ENCODE peak calls at places on chromosomes 4 and X, in eight cellular contexts. C, W, A, B, P, E, F and S are unnamed samples.

GRCh38 chr4:26220704-26221103 is 100.1 kb upstream of the RBPJ start:
- DNase-seq in F (no peak), E (no peak), B (no peak), C (no peak), P (no peak), W (no peak), A (no peak), S (no peak)

GRCh38 chr4:185265942-185266341 is 56.5 kb downstream of the SNX25 start:
- DNase-seq in E (no peak), B (no peak), W (no peak), P (no peak), C (no peak), A (no peak), F (no peak), S (no peak)

GRCh38 chr4:81913427-81913878 is 441.7 kb upstream of the RASGEF1B start:
- DNase-seq in A (peak; percentile 28), E (peak; percentile 49), C (peak; percentile 45), P (peak; percentile 45), F (no peak), B (peak; percentile 23), W (no peak), S (no peak)

GRCh38 chr4:64417974-64418373 is 8.7 kb upstream of the TECRL start:
- DNase-seq in A (no peak), W (no peak), E (no peak), P (no peak), B (peak; percentile 46), C (no peak), F (no peak), S (no peak)

GRCh38 chr4:8267077-8267476 is 2.5 kb upstream of the HTRA3 start:
- DNase-seq in C (peak; percentile 85), P (peak; percentile 83), B (peak; percentile 78), W (peak; percentile 67), F (peak; percentile 74), A (no peak), E (peak; percentile 35), S (no peak)

GRCh38 chr4:70640192-70640591 is 11.6 kb downstream of the ENAM start:
- DNase-seq in W (no peak), F (no peak), C (no peak), A (no peak), P (no peak), B (no peak), E (no peak), S (no peak)

GRCh38 chr4:143085224-143085623 is 99.5 kb upstream of the USP38 start:
- DNase-seq in F (no peak), W (no peak), E (no peak), C (no peak), B (no peak), A (no peak), P (no peak), S (no peak)

GRCh38 chr4:107615809-107616208 is 104.2 kb downstream of the PAPSS1 start:
- DNase-seq in A (no peak), B (no peak), F (no peak), C (no peak), P (no peak), E (no peak), W (no peak), S (no peak)

GRCh38 chr4:909821-910220 is 22.3 kb downstream of the GAK start:
- DNase-seq in A (no peak), C (no peak), W (no peak), F (no peak), E (no peak), P (no peak), B (no peak), S (no peak)

GRCh38 chr4:171880136-171880535 is 66.9 kb downstream of the GALNTL6 start:
- DNase-seq in A (no peak), P (no peak), W (no peak), B (no peak), C (no peak), F (no peak), E (peak; percentile 33), S (no peak)

GRCh38 chrX:110210417-110211139 is 107.3 kb downstream of the AMMECR1 start:
- DNase-seq in C (no peak), W (no peak), P (no peak), B (no peak), A (no peak), F (no peak), E (peak; percentile 40), S (no peak)

GRCh38 chrX:49103637-49104036 is 19.9 kb downstream of the GPKOW start:
- DNase-seq in E (no peak), A (no peak), C (no peak), P (no peak), W (no peak), F (no peak), B (no peak), S (no peak)

DNA sequence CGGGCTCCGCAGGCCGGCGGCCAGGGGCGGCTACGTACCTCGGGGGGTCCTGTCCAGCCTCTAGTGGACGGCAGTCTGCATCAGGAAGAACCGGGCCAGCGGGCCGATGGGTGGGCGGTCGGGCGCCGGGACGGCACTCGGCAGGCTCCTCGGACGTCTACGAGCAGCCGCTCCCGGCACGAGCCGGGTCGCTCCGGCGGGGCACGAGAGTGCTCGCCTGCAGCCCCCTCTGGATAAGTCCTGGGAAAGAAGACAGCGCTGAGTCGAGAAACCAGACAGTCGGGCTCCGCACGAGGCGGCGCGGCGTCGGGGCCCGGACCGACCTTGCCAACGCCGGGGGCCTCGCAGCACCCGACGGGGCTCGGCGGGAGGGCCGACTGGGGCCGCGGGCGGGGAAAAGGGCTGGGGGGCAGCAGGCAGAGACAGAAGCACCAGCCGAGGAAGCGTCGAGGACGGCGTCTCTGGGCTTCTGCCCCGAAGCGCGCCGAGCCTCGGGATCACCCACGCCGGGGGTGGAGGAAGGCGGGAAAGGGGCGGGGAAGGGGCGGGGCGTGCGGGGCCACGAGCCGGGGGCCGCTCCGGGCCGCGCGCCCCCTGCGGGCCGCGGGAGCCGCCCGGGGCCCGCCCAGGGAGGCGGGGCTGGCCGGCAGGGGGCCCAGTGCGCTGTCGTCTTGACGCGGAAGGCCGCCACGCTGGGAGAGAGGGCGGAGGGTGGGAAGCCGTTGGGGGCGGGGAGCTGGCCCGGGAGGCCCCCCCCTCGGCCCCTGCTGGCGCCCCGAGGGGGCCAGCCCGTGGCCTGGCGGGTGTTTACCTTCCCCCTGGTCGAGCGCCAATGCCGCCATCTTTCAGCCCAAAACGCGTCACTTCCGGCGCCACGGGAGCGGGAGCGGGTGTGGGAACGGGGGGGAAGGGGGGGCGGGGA is 1.9 kb downstream of the KLHL15 start:
- DNase-seq in E (peak; percentile 60), F (peak; percentile 86), P (peak; percentile 85), A (peak; percentile 75), W (peak; percentile 81), C (peak; percentile 90), B (peak; percentile 90), S (peak; percentile 90)
- TF ChIP-seq POLR2A in E (peak; percentile 86), F (peak; percentile 66), P (peak; percentile 85), A (peak; percentile 32), W (peak; percentile 33), C (peak; percentile 49), B (peak; percentile 84), S (peak; percentile 85)

GRCh38 chr4:52373650-52374049 is 285.5 kb downstream of the USP46 start:
- DNase-seq in W (no peak), A (no peak), P (no peak), F (no peak), E (no peak), C (no peak), B (no peak), S (no peak)
- H3K4me3 ChIP-seq in W (no peak overlapping the region), A (no peak overlapping the region), P (no peak overlapping the region), F (no peak overlapping the region), E (no peak overlapping the region), C (no peak overlapping the region), B (no peak overlapping the region), S (no peak overlapping the region)

GRCh38 chrX:107526141-107526540 is 76.7 kb downstream of the FRMPD3 start:
- DNase-seq in W (no peak), F (no peak), A (no peak), P (no peak), C (no peak), E (no peak), B (no peak), S (no peak)

DNA sequence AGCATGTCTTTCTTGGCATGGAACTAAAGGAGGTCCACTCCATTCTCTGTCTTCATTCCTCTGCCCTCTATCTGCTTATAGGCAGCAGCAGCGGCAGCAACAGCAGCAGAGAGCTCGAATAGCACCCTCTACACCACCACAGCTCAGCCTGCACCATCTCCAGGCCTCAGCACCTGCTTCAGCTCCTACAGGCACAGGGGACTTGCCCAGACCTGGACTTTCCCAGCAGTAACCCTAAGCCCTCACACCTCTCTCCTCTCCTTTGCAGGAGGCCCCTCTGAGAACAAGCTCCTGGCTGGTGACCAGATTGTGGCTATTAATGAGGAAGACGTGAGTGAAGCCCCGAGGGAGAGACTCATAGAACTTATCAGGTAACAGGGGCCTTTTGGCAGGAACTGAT is 80.7 kb downstream of the FRMPD3 start:
- DNase-seq in P (no peak), A (no peak), W (no peak), F (no peak), C (no peak), B (no peak), E (no peak), S (no peak)
- TF ChIP-seq POLR2A in P (no peak), A (no peak), W (no peak), F (no peak), C (no peak), B (no peak), E (no peak), S (no peak)

GRCh38 chr4:186840771-186841301 is 117.2 kb upstream of the FAT1 start:
- DNase-seq in B (no peak), E (peak; percentile 52), A (no peak), F (peak; percentile 43), C (no peak), P (no peak), W (peak; percentile 34), S (no peak)

GRCh38 chr4:186844059-186844681 is 120.5 kb upstream of the FAT1 start:
- DNase-seq in P (no peak), A (no peak), E (no peak), B (peak; percentile 14), W (peak; percentile 27), F (peak; percentile 17), C (no peak), S (no peak)

GRCh38 chr4:186840222-186840701 is 116.6 kb upstream of the FAT1 start:
- DNase-seq in W (peak; percentile 82), E (peak; percentile 81), A (peak; percentile 53), C (no peak), F (peak; percentile 69), B (peak; percentile 55), P (no peak), S (no peak)

GRCh38 chr4:186838295-186838694 is 114.6 kb upstream of the FAT1 start:
- DNase-seq in F (no peak), A (no peak), C (no peak), P (no peak), W (no peak), E (no peak), B (no peak), S (no peak)

DNA sequence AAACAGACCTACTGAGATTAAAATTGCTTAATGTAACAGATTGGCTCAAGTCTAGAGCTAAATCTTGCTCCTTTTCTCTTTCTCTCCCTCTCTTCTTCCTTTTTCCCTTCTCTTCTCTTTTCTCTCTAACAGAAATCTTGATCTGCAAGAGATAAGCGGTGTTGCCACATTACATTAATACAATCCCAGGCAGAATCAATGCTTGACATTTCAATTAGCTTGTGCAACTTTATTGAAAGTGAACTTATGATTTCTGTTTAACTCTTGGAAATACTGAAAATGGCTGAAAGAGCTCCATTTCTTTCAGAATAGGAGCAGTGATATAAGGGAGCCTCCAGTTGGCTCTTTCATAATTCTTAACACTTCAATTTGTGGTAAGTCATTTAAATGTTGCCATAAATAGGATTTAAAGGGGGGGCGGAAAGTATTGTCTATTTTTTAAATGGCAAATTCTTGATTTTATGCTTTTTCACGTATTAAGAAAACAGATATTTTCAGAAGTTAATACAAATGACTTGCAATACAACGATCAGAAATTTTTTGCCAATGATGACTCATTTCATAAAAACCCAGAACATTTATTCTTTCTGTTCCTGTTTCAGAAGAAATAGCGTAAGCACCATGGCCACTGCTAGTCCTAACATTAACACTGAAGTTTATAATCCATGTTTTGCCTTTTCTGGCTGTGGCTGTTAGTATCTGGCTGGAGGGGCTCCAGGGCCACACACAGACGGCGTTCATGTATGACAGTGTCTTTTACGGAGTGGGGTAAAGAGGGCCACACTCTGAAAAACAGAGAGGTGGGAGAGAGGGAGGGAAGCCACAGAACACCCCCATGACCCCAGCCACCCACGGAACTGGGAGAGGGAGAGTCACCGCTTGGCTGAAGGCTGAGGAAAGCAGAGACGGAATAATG is 115.7 kb upstream of the FAT1 start:
- DNase-seq in C (no peak), A (no peak), P (no peak), E (no peak), W (peak; percentile 33), F (peak; percentile 51), B (peak; percentile 13), S (no peak)
- H3K4me3 ChIP-seq in C (no peak overlapping the region), A (no peak overlapping the region), P (no peak overlapping the region), E (peak overlapping the region; percentile 59), W (peak overlapping the region; percentile 23), F (peak overlapping the region; percentile 32), B (peak overlapping the region; percentile 48), S (peak overlapping the region; percentile 27)